ENCODE peak calls at places on chromosome 18, in four cellular contexts. E is GM23248, R is cardiac fibroblast, P is GM13976. Z is an unnamed sample.

GRCh38 chr18:48950536-48951447 is at the start of gene SMAD7:
- DNase-seq in P (no peak), R (no peak), E (peak), Z (no peak)

GRCh38 chr18:48788378-48788777 is 162.4 kb downstream of the SMAD7 start:
- DNase-seq in P (no peak), E (no peak), R (no peak), Z (no peak)

GRCh38 chr18:75210274-75211001 is at the start of gene TSHZ1:
- DNase-seq in E (peak), R (peak), P (peak), Z (no peak)

GRCh38 chr18:38362286-38362792 is 796.7 kb upstream of the CELF4 start:
- DNase-seq in P (no peak), R (no peak), E (no peak), Z (no peak)

GRCh38 chr18:64712035-64712434 is 563.1 kb upstream of the LINC00305 start:
- DNase-seq in R (no peak), E (no peak), P (no peak), Z (no peak)

GRCh38 chr18:70261141-70261788 is 27.6 kb upstream of the SOCS6 start:
- DNase-seq in R (no peak), E (no peak), P (no peak), Z (no peak)

GRCh38 chr18:55262021-55262560 is 302.8 kb upstream of the CCDC68 start:
- DNase-seq in P (no peak), E (no peak), R (no peak), Z (no peak)

GRCh38 chr18:44636241-44636640 is 44.4 kb upstream of the SETBP1 start:
- DNase-seq in E (no peak), P (peak), R (no peak), Z (no peak)

GRCh38 chr18:72673242-72673641 is 129.1 kb upstream of the CBLN2 start:
- DNase-seq in E (no peak), R (no peak), P (no peak), Z (no peak)

GRCh38 chr18:74623047-74623816 is 25.6 kb downstream of the ZNF407 start:
- DNase-seq in E (peak), R (peak), P (no peak), Z (peak)

GRCh38 chr18:47050468-47050867 is 15.0 kb upstream of the ELOA2 start:
- DNase-seq in P (peak), R (peak), E (peak), Z (no peak)